ENCODE peak calls at places on chromosomes 13 and 19, in five cellular contexts. One of them, this sample, is unnamed.

GRCh38 chr19:34835952-34836351 is 62.9 kb upstream of the ZNF599 start:
- DNase-seq in omental fat pad: no peak
- DNase-seq in nephron progenitor cell: no peak
- DNase-seq in endodermal cell: no peak
- DNase-seq in KBM-7: no peak
- DNase-seq in this sample: no peak

GRCh38 chr19:34041922-34042521 is 130.3 kb upstream of the LSM14A start:
- DNase-seq in omental fat pad: peak; percentile 60
- DNase-seq in nephron progenitor cell: peak; percentile 77
- DNase-seq in endodermal cell: peak; percentile 93
- DNase-seq in KBM-7: peak; percentile 61
- DNase-seq in this sample: peak; percentile 46

GRCh38 chr19:925912-926594 is at the start of gene ARID3A:
- DNase-seq in omental fat pad: no peak
- DNase-seq in nephron progenitor cell: peak; percentile 64
- DNase-seq in endodermal cell: no peak
- DNase-seq in KBM-7: no peak
- DNase-seq in this sample: no peak

GRCh38 chr13:19586904-19587634 is 25.7 kb upstream of the TPTE2 start:
- DNase-seq in omental fat pad: no peak
- DNase-seq in nephron progenitor cell: no peak
- DNase-seq in endodermal cell: no peak
- DNase-seq in KBM-7: peak; percentile 92
- DNase-seq in this sample: peak; percentile 11

GRCh38 chr19:38665950-38666661 is 18.7 kb downstream of the ACTN4 start:
- DNase-seq in omental fat pad: no peak
- DNase-seq in nephron progenitor cell: peak; percentile 64
- DNase-seq in endodermal cell: peak; percentile 94
- DNase-seq in KBM-7: no peak
- DNase-seq in this sample: peak; percentile 58

GRCh38 chr13:75378301-75378700 is 103.7 kb downstream of the TBC1D4 start:
- DNase-seq in omental fat pad: no peak
- DNase-seq in nephron progenitor cell: no peak
- DNase-seq in endodermal cell: no peak
- DNase-seq in KBM-7: no peak
- DNase-seq in this sample: no peak

GRCh38 chr13:51643114-51643881 is 59.0 kb downstream of the WDFY2 start:
- DNase-seq in omental fat pad: no peak
- DNase-seq in nephron progenitor cell: no peak
- DNase-seq in endodermal cell: peak; percentile 11
- DNase-seq in KBM-7: no peak
- DNase-seq in this sample: no peak

GRCh38 chr19:51711702-51712101 is 12.1 kb downstream of the HAS1 start:
- DNase-seq in omental fat pad: no peak
- DNase-seq in nephron progenitor cell: no peak
- DNase-seq in endodermal cell: no peak
- DNase-seq in KBM-7: no peak
- DNase-seq in this sample: no peak

GRCh38 chr19:38031423-38031770 is 124.4 kb downstream of the SIPA1L3 start:
- DNase-seq in omental fat pad: no peak
- DNase-seq in nephron progenitor cell: no peak
- DNase-seq in endodermal cell: no peak
- DNase-seq in KBM-7: no peak
- DNase-seq in this sample: no peak

GRCh38 chr13:110780410-110780809 is 66.9 kb downstream of the ING1 start:
- DNase-seq in omental fat pad: no peak
- DNase-seq in nephron progenitor cell: no peak
- DNase-seq in endodermal cell: no peak
- DNase-seq in KBM-7: no peak
- DNase-seq in this sample: no peak

GRCh38 chr19:18717601-18718000 is 34.1 kb downstream of the CRTC1 start:
- DNase-seq in omental fat pad: no peak
- DNase-seq in nephron progenitor cell: no peak
- DNase-seq in endodermal cell: peak; percentile 41
- DNase-seq in KBM-7: no peak
- DNase-seq in this sample: no peak

GRCh38 chr13:72166102-72166660 is 299.2 kb upstream of the DACH1 start:
- DNase-seq in omental fat pad: no peak
- DNase-seq in nephron progenitor cell: no peak
- DNase-seq in endodermal cell: no peak
- DNase-seq in KBM-7: no peak
- DNase-seq in this sample: no peak

GRCh38 chr19:277581-278165 is 13.5 kb downstream of the PLPP2 start:
- DNase-seq in omental fat pad: no peak
- DNase-seq in nephron progenitor cell: peak; percentile 67
- DNase-seq in endodermal cell: peak; percentile 88
- DNase-seq in KBM-7: peak; percentile 61
- DNase-seq in this sample: no peak

GRCh38 chr13:83536153-83536552 is 346.1 kb downstream of the SLITRK1 start:
- DNase-seq in omental fat pad: no peak
- DNase-seq in nephron progenitor cell: no peak
- DNase-seq in endodermal cell: no peak
- DNase-seq in KBM-7: no peak
- DNase-seq in this sample: no peak

GRCh38 chr13:45696610-45697226 is 5.4 kb upstream of the CBY2 start:
- DNase-seq in omental fat pad: no peak
- DNase-seq in nephron progenitor cell: no peak
- DNase-seq in endodermal cell: no peak
- DNase-seq in KBM-7: no peak
- DNase-seq in this sample: no peak

GRCh38 chr19:21221653-21222052 is 79.8 kb downstream of the ZNF431 start:
- DNase-seq in omental fat pad: no peak
- DNase-seq in nephron progenitor cell: no peak
- DNase-seq in endodermal cell: no peak
- DNase-seq in KBM-7: no peak
- DNase-seq in this sample: no peak

GRCh38 chr13:99979453-99980200 is 2.0 kb upstream of the ZIC2 start:
- DNase-seq in omental fat pad: no peak
- DNase-seq in nephron progenitor cell: peak; percentile 45
- DNase-seq in endodermal cell: peak; percentile 87
- DNase-seq in KBM-7: no peak
- DNase-seq in this sample: no peak

GRCh38 chr19:46746281-46746965 is at the start of gene STRN4:
- DNase-seq in omental fat pad: no peak
- DNase-seq in nephron progenitor cell: peak; percentile 74
- DNase-seq in endodermal cell: peak; percentile 64
- DNase-seq in KBM-7: no peak
- DNase-seq in this sample: no peak